ENCODE peak calls at places on chromosomes 13 and 19, in eight cellular contexts. One of them, this sample, is unnamed.

GRCh38 chr19:55676889-55677505 is 2.0 kb downstream of the EPN1 start:
- DNase-seq in GM12878: no peak
- DNase-seq in SK-N-SH: no peak
- DNase-seq in GM23338: no peak
- DNase-seq in K562: no peak
- DNase-seq in HCT116: no peak
- DNase-seq in HepG2: no peak
- DNase-seq in Panc1: no peak
- DNase-seq in this sample: no peak

GRCh38 chr13:76385606-76386005 is 500.6 kb downstream of the KCTD12 start:
- DNase-seq in GM12878: no peak
- DNase-seq in SK-N-SH: no peak
- DNase-seq in GM23338: no peak
- DNase-seq in K562: no peak
- DNase-seq in HCT116: no peak
- DNase-seq in HepG2: no peak
- DNase-seq in Panc1: no peak
- DNase-seq in this sample: no peak

GRCh38 chr13:30204564-30204963 is 102.8 kb downstream of the KATNAL1 start:
- DNase-seq in GM12878: no peak
- DNase-seq in SK-N-SH: no peak
- DNase-seq in GM23338: no peak
- DNase-seq in K562: no peak
- DNase-seq in HCT116: no peak
- DNase-seq in HepG2: no peak
- DNase-seq in Panc1: no peak
- DNase-seq in this sample: no peak

GRCh38 chr13:62473944-62474237 is 1058.2 kb upstream of the PCDH20 start:
- DNase-seq in GM12878: no peak
- DNase-seq in SK-N-SH: no peak
- DNase-seq in GM23338: no peak
- DNase-seq in K562: no peak
- DNase-seq in HCT116: no peak
- DNase-seq in HepG2: no peak
- DNase-seq in Panc1: no peak
- DNase-seq in this sample: no peak

GRCh38 chr13:98775844-98776598 is 23.5 kb upstream of the SLC15A1 start:
- DNase-seq in GM12878: no peak
- DNase-seq in SK-N-SH: no peak
- DNase-seq in GM23338: no peak
- DNase-seq in K562: peak
- DNase-seq in HCT116: peak
- DNase-seq in HepG2: peak
- DNase-seq in Panc1: peak
- DNase-seq in this sample: no peak

GRCh38 chr19:46629546-46630025 is 4.7 kb upstream of the PTGIR start:
- DNase-seq in GM12878: no peak
- DNase-seq in SK-N-SH: peak
- DNase-seq in GM23338: no peak
- DNase-seq in K562: no peak
- DNase-seq in HCT116: no peak
- DNase-seq in HepG2: no peak
- DNase-seq in Panc1: no peak
- DNase-seq in this sample: no peak

GRCh38 chr19:5926641-5927438 is 12.8 kb downstream of the CAPS start:
- DNase-seq in GM12878: no peak
- DNase-seq in SK-N-SH: peak
- DNase-seq in GM23338: no peak
- DNase-seq in K562: no peak
- DNase-seq in HCT116: no peak
- DNase-seq in HepG2: no peak
- DNase-seq in Panc1: no peak
- DNase-seq in this sample: no peak

GRCh38 chr13:91247768-91248167 is 99.7 kb upstream of the MIR17HG start:
- DNase-seq in GM12878: no peak
- DNase-seq in SK-N-SH: peak
- DNase-seq in GM23338: peak
- DNase-seq in K562: no peak
- DNase-seq in HCT116: no peak
- DNase-seq in HepG2: no peak
- DNase-seq in Panc1: no peak
- DNase-seq in this sample: no peak

GRCh38 chr19:4077800-4078683 is 11.3 kb upstream of the ZBTB7A start:
- DNase-seq in GM12878: no peak
- DNase-seq in SK-N-SH: no peak
- DNase-seq in GM23338: peak
- DNase-seq in K562: peak
- DNase-seq in HCT116: no peak
- DNase-seq in HepG2: no peak
- DNase-seq in Panc1: no peak
- DNase-seq in this sample: peak

GRCh38 chr13:48304132-48304876 is 753 bp downstream of the RB1 start:
- DNase-seq in GM12878: peak
- DNase-seq in SK-N-SH: peak
- DNase-seq in GM23338: no peak
- DNase-seq in K562: peak
- DNase-seq in HCT116: no peak
- DNase-seq in HepG2: peak
- DNase-seq in Panc1: no peak
- DNase-seq in this sample: peak

GRCh38 chr13:109593230-109593629 is 193.2 kb downstream of the IRS2 start:
- DNase-seq in GM12878: no peak
- DNase-seq in SK-N-SH: no peak
- DNase-seq in GM23338: no peak
- DNase-seq in K562: no peak
- DNase-seq in HCT116: no peak
- DNase-seq in HepG2: no peak
- DNase-seq in Panc1: no peak
- DNase-seq in this sample: no peak

GRCh38 chr13:92717857-92718256 is 508.8 kb upstream of the GPC6 start:
- DNase-seq in GM12878: no peak
- DNase-seq in SK-N-SH: no peak
- DNase-seq in GM23338: no peak
- DNase-seq in K562: no peak
- DNase-seq in HCT116: no peak
- DNase-seq in HepG2: no peak
- DNase-seq in Panc1: no peak
- DNase-seq in this sample: no peak

GRCh38 chr13:63198076-63198475 is 1782.4 kb upstream of the PCDH20 start:
- DNase-seq in GM12878: no peak
- DNase-seq in SK-N-SH: no peak
- DNase-seq in GM23338: no peak
- DNase-seq in K562: no peak
- DNase-seq in HCT116: no peak
- DNase-seq in HepG2: no peak
- DNase-seq in Panc1: no peak
- DNase-seq in this sample: no peak

GRCh38 chr19:42316223-42317211 is 3.4 kb downstream of the TMEM145 start:
- DNase-seq in GM12878: peak
- DNase-seq in SK-N-SH: peak
- DNase-seq in GM23338: no peak
- DNase-seq in K562: no peak
- DNase-seq in HCT116: no peak
- DNase-seq in HepG2: peak
- DNase-seq in Panc1: no peak
- DNase-seq in this sample: peak

GRCh38 chr19:56132316-56132822 is 8.7 kb upstream of the ZNF444 start:
- DNase-seq in GM12878: no peak
- DNase-seq in SK-N-SH: no peak
- DNase-seq in GM23338: no peak
- DNase-seq in K562: no peak
- DNase-seq in HCT116: no peak
- DNase-seq in HepG2: peak
- DNase-seq in Panc1: no peak
- DNase-seq in this sample: no peak

GRCh38 chr13:101916758-101917474 is 464.4 kb downstream of the ITGBL1 start:
- DNase-seq in GM12878: no peak
- DNase-seq in SK-N-SH: peak
- DNase-seq in GM23338: peak
- DNase-seq in K562: no peak
- DNase-seq in HCT116: no peak
- DNase-seq in HepG2: no peak
- DNase-seq in Panc1: no peak
- DNase-seq in this sample: no peak

GRCh38 chr13:51523082-51523518 is 61.2 kb upstream of the WDFY2 start:
- DNase-seq in GM12878: no peak
- DNase-seq in SK-N-SH: peak
- DNase-seq in GM23338: no peak
- DNase-seq in K562: no peak
- DNase-seq in HCT116: no peak
- DNase-seq in HepG2: peak
- DNase-seq in Panc1: no peak
- DNase-seq in this sample: peak

GRCh38 chr13:92769064-92769463 is 457.5 kb upstream of the GPC6 start:
- DNase-seq in GM12878: no peak
- DNase-seq in SK-N-SH: no peak
- DNase-seq in GM23338: no peak
- DNase-seq in K562: no peak
- DNase-seq in HCT116: no peak
- DNase-seq in HepG2: no peak
- DNase-seq in Panc1: no peak
- DNase-seq in this sample: no peak

GRCh38 chr13:24274452-24274971 is 34.9 kb upstream of the C1QTNF9 start:
- DNase-seq in GM12878: peak
- DNase-seq in SK-N-SH: no peak
- DNase-seq in GM23338: no peak
- DNase-seq in K562: no peak
- DNase-seq in HCT116: no peak
- DNase-seq in HepG2: no peak
- DNase-seq in Panc1: no peak
- DNase-seq in this sample: no peak

GRCh38 chr19:43847246-43847645 is 20.1 kb downstream of the ZNF283 start:
- DNase-seq in GM12878: no peak
- DNase-seq in SK-N-SH: no peak
- DNase-seq in GM23338: peak
- DNase-seq in K562: no peak
- DNase-seq in HCT116: no peak
- DNase-seq in HepG2: no peak
- DNase-seq in Panc1: no peak
- DNase-seq in this sample: no peak

GRCh38 chr19:2952953-2953481 is 8.2 kb upstream of the ZNF77 start:
- DNase-seq in GM12878: no peak
- DNase-seq in SK-N-SH: no peak
- DNase-seq in GM23338: no peak
- DNase-seq in K562: no peak
- DNase-seq in HCT116: no peak
- DNase-seq in HepG2: peak
- DNase-seq in Panc1: no peak
- DNase-seq in this sample: no peak

GRCh38 chr19:57395710-57396109 is 6.1 kb downstream of the ZNF548 start:
- DNase-seq in GM12878: no peak
- DNase-seq in SK-N-SH: no peak
- DNase-seq in GM23338: no peak
- DNase-seq in K562: no peak
- DNase-seq in HCT116: no peak
- DNase-seq in HepG2: no peak
- DNase-seq in Panc1: no peak
- DNase-seq in this sample: no peak

GRCh38 chr13:51867062-51867461 is 5.3 kb downstream of the CCDC70 start:
- DNase-seq in GM12878: no peak
- DNase-seq in SK-N-SH: no peak
- DNase-seq in GM23338: no peak
- DNase-seq in K562: no peak
- DNase-seq in HCT116: no peak
- DNase-seq in HepG2: no peak
- DNase-seq in Panc1: no peak
- DNase-seq in this sample: no peak

GRCh38 chr19:30659638-30660037 is 287.5 kb downstream of the ZNF536 start:
- DNase-seq in GM12878: no peak
- DNase-seq in SK-N-SH: no peak
- DNase-seq in GM23338: no peak
- DNase-seq in K562: no peak
- DNase-seq in HCT116: no peak
- DNase-seq in HepG2: no peak
- DNase-seq in Panc1: no peak
- DNase-seq in this sample: no peak

GRCh38 chr13:85828094-85828684 is 29.0 kb upstream of the SLITRK6 start:
- DNase-seq in GM12878: no peak
- DNase-seq in SK-N-SH: peak
- DNase-seq in GM23338: peak
- DNase-seq in K562: peak
- DNase-seq in HCT116: peak
- DNase-seq in HepG2: peak
- DNase-seq in Panc1: no peak
- DNase-seq in this sample: no peak

GRCh38 chr13:85833938-85834337 is 34.7 kb upstream of the SLITRK6 start:
- DNase-seq in GM12878: no peak
- DNase-seq in SK-N-SH: no peak
- DNase-seq in GM23338: no peak
- DNase-seq in K562: no peak
- DNase-seq in HCT116: no peak
- DNase-seq in HepG2: no peak
- DNase-seq in Panc1: no peak
- DNase-seq in this sample: no peak
- H3K27ac ChIP-seq in GM12878: no peak
- H3K27ac ChIP-seq in SK-N-SH: no peak
- H3K27ac ChIP-seq in GM23338: no peak
- H3K27ac ChIP-seq in K562: no peak
- H3K27ac ChIP-seq in HCT116: no peak
- H3K27ac ChIP-seq in HepG2: no peak
- H3K27ac ChIP-seq in Panc1: no peak
- H3K27ac ChIP-seq in this sample: no peak

GRCh38 chr13:44879452-44880058 is 109.7 kb downstream of the NUFIP1 start:
- DNase-seq in GM12878: peak
- DNase-seq in SK-N-SH: peak
- DNase-seq in GM23338: peak
- DNase-seq in K562: no peak
- DNase-seq in HCT116: peak
- DNase-seq in HepG2: no peak
- DNase-seq in Panc1: peak
- DNase-seq in this sample: peak
- TF ChIP-seq REST in GM12878: no peak
- TF ChIP-seq REST in SK-N-SH: no peak
- TF ChIP-seq REST in GM23338: no peak
- TF ChIP-seq REST in K562: no peak
- TF ChIP-seq REST in HCT116: no peak
- TF ChIP-seq REST in HepG2: no peak
- TF ChIP-seq REST in Panc1: no peak
- TF ChIP-seq REST in this sample: no peak

GRCh38 chr19:1855828-1856255 is 7.5 kb downstream of the KLF16 start:
- DNase-seq in GM12878: no peak
- DNase-seq in SK-N-SH: no peak
- DNase-seq in GM23338: no peak
- DNase-seq in K562: no peak
- DNase-seq in HCT116: no peak
- DNase-seq in HepG2: no peak
- DNase-seq in Panc1: no peak
- DNase-seq in this sample: peak
- TF ChIP-seq POLR2AphosphoS5 in GM12878: no peak
- TF ChIP-seq POLR2AphosphoS5 in SK-N-SH: no peak
- TF ChIP-seq POLR2AphosphoS5 in GM23338: no peak
- TF ChIP-seq POLR2AphosphoS5 in K562: no peak
- TF ChIP-seq POLR2AphosphoS5 in HCT116: no peak
- TF ChIP-seq POLR2AphosphoS5 in HepG2: no peak
- TF ChIP-seq POLR2AphosphoS5 in Panc1: no peak
- TF ChIP-seq POLR2AphosphoS5 in this sample: no peak

DNA sequence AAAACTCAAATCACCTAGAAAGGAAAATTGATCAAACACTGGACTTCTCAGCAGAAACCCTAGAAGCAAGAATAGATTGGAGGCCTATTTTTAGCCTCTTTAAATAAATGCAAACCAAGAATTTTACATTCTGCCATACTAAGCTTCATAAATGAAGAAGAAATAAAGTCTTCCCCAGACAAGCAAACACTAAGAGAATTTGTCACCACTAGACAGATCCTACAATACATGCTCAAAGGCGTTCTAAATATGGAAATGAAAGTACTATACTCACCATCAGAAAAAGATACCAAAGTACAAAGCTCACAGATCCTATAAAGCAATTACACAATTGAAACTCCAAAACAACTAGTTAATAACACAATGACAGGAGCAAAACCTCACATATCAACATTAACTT is 578.1 kb downstream of the UQCRFS1 start:
- DNase-seq in GM12878: no peak
- DNase-seq in SK-N-SH: no peak
- DNase-seq in GM23338: no peak
- DNase-seq in K562: no peak
- DNase-seq in HCT116: no peak
- DNase-seq in HepG2: no peak
- DNase-seq in Panc1: no peak
- DNase-seq in this sample: no peak
- H3K27ac ChIP-seq in GM12878: no peak
- H3K27ac ChIP-seq in SK-N-SH: no peak
- H3K27ac ChIP-seq in GM23338: no peak
- H3K27ac ChIP-seq in K562: no peak
- H3K27ac ChIP-seq in HCT116: no peak
- H3K27ac ChIP-seq in HepG2: no peak
- H3K27ac ChIP-seq in Panc1: no peak
- H3K27ac ChIP-seq in this sample: no peak